ENCODE peak calls at places on chromosomes 5 and 9, in nine cellular contexts. One of them, this sample, is unnamed.

GRCh38 chr5:170861855-170862766 is at the start of gene RANBP17:
- DNase-seq in CD8-positive, alpha-beta T cell: no peak
- DNase-seq in CD4-positive, alpha-beta T cell: no peak
- DNase-seq in psoas muscle: peak
- DNase-seq in AG04449: no peak
- DNase-seq in type B pancreatic cell: peak
- DNase-seq in NB4: no peak
- DNase-seq in heart right ventricle: peak
- DNase-seq in brain microvascular endothelial cell: peak
- DNase-seq in this sample: no peak

GRCh38 chr9:109086221-109086620 is 33.5 kb downstream of the TMEM245 start:
- DNase-seq in type B pancreatic cell: no peak
- DNase-seq in brain microvascular endothelial cell: peak
- DNase-seq in CD8-positive, alpha-beta T cell: no peak
- DNase-seq in heart right ventricle: no peak
- DNase-seq in CD4-positive, alpha-beta T cell: no peak
- DNase-seq in NB4: peak
- DNase-seq in psoas muscle: no peak
- DNase-seq in AG04449: no peak
- DNase-seq in this sample: no peak

GRCh38 chr9:137534256-137535119 is 15.7 kb downstream of the PNPLA7 start:
- DNase-seq in CD8-positive, alpha-beta T cell: no peak
- DNase-seq in heart right ventricle: no peak
- DNase-seq in NB4: peak
- DNase-seq in AG04449: no peak
- DNase-seq in CD4-positive, alpha-beta T cell: no peak
- DNase-seq in psoas muscle: no peak
- DNase-seq in brain microvascular endothelial cell: peak
- DNase-seq in type B pancreatic cell: no peak
- DNase-seq in this sample: no peak

GRCh38 chr5:35694481-35694880 is 76.8 kb downstream of the SPEF2 start:
- DNase-seq in CD8-positive, alpha-beta T cell: no peak
- DNase-seq in heart right ventricle: no peak
- DNase-seq in psoas muscle: no peak
- DNase-seq in brain microvascular endothelial cell: no peak
- DNase-seq in CD4-positive, alpha-beta T cell: no peak
- DNase-seq in AG04449: no peak
- DNase-seq in NB4: no peak
- DNase-seq in type B pancreatic cell: no peak
- DNase-seq in this sample: no peak

GRCh38 chr5:138963763-138964371 is 88.7 kb upstream of the LRRTM2 start:
- DNase-seq in brain microvascular endothelial cell: no peak
- DNase-seq in CD8-positive, alpha-beta T cell: no peak
- DNase-seq in NB4: no peak
- DNase-seq in type B pancreatic cell: no peak
- DNase-seq in AG04449: no peak
- DNase-seq in heart right ventricle: no peak
- DNase-seq in psoas muscle: no peak
- DNase-seq in CD4-positive, alpha-beta T cell: no peak
- DNase-seq in this sample: no peak

GRCh38 chr9:121703014-121703734 is 51.7 kb downstream of the DAB2IP start:
- DNase-seq in NB4: no peak
- DNase-seq in type B pancreatic cell: no peak
- DNase-seq in CD8-positive, alpha-beta T cell: no peak
- DNase-seq in brain microvascular endothelial cell: no peak
- DNase-seq in AG04449: no peak
- DNase-seq in CD4-positive, alpha-beta T cell: no peak
- DNase-seq in heart right ventricle: no peak
- DNase-seq in psoas muscle: no peak
- DNase-seq in this sample: no peak

GRCh38 chr5:127694518-127695171 is 8.5 kb upstream of the CCDC192 start:
- DNase-seq in heart right ventricle: no peak
- DNase-seq in psoas muscle: no peak
- DNase-seq in CD4-positive, alpha-beta T cell: no peak
- DNase-seq in type B pancreatic cell: no peak
- DNase-seq in CD8-positive, alpha-beta T cell: no peak
- DNase-seq in NB4: no peak
- DNase-seq in brain microvascular endothelial cell: no peak
- DNase-seq in AG04449: no peak
- DNase-seq in this sample: no peak

GRCh38 chr9:84744195-84744594 is 74.7 kb downstream of the NTRK2 start:
- DNase-seq in NB4: no peak
- DNase-seq in brain microvascular endothelial cell: no peak
- DNase-seq in AG04449: no peak
- DNase-seq in psoas muscle: no peak
- DNase-seq in CD4-positive, alpha-beta T cell: no peak
- DNase-seq in heart right ventricle: no peak
- DNase-seq in type B pancreatic cell: no peak
- DNase-seq in CD8-positive, alpha-beta T cell: no peak
- DNase-seq in this sample: no peak

GRCh38 chr5:174371600-174372094 is 326.1 kb downstream of the NSG2 start:
- DNase-seq in heart right ventricle: no peak
- DNase-seq in CD8-positive, alpha-beta T cell: no peak
- DNase-seq in brain microvascular endothelial cell: peak
- DNase-seq in psoas muscle: no peak
- DNase-seq in CD4-positive, alpha-beta T cell: no peak
- DNase-seq in type B pancreatic cell: no peak
- DNase-seq in AG04449: no peak
- DNase-seq in NB4: peak
- DNase-seq in this sample: no peak

GRCh38 chr5:16742938-16743337 is 126.1 kb upstream of the RETREG1 start:
- DNase-seq in AG04449: no peak
- DNase-seq in brain microvascular endothelial cell: peak
- DNase-seq in CD4-positive, alpha-beta T cell: no peak
- DNase-seq in heart right ventricle: no peak
- DNase-seq in type B pancreatic cell: peak
- DNase-seq in NB4: no peak
- DNase-seq in psoas muscle: no peak
- DNase-seq in CD8-positive, alpha-beta T cell: no peak
- DNase-seq in this sample: no peak

GRCh38 chr5:95148453-95148852 is 136.4 kb downstream of the MCTP1 start:
- DNase-seq in CD8-positive, alpha-beta T cell: no peak
- DNase-seq in NB4: no peak
- DNase-seq in heart right ventricle: no peak
- DNase-seq in psoas muscle: no peak
- DNase-seq in AG04449: no peak
- DNase-seq in type B pancreatic cell: no peak
- DNase-seq in brain microvascular endothelial cell: no peak
- DNase-seq in CD4-positive, alpha-beta T cell: no peak
- DNase-seq in this sample: no peak

GRCh38 chr9:83422512-83422911 is 115.7 kb downstream of the FRMD3 start:
- DNase-seq in CD8-positive, alpha-beta T cell: no peak
- DNase-seq in AG04449: no peak
- DNase-seq in NB4: no peak
- DNase-seq in type B pancreatic cell: no peak
- DNase-seq in heart right ventricle: no peak
- DNase-seq in brain microvascular endothelial cell: no peak
- DNase-seq in CD4-positive, alpha-beta T cell: no peak
- DNase-seq in psoas muscle: no peak
- DNase-seq in this sample: no peak

GRCh38 chr9:98142925-98143481 is 24.0 kb upstream of the TRIM14 start:
- DNase-seq in NB4: no peak
- DNase-seq in heart right ventricle: no peak
- DNase-seq in brain microvascular endothelial cell: no peak
- DNase-seq in AG04449: no peak
- DNase-seq in CD8-positive, alpha-beta T cell: no peak
- DNase-seq in CD4-positive, alpha-beta T cell: no peak
- DNase-seq in type B pancreatic cell: no peak
- DNase-seq in psoas muscle: no peak
- DNase-seq in this sample: no peak

GRCh38 chr5:137273511-137273910 is 225.6 kb downstream of the SPOCK1 start:
- DNase-seq in psoas muscle: no peak
- DNase-seq in heart right ventricle: no peak
- DNase-seq in NB4: no peak
- DNase-seq in type B pancreatic cell: no peak
- DNase-seq in CD8-positive, alpha-beta T cell: no peak
- DNase-seq in brain microvascular endothelial cell: no peak
- DNase-seq in AG04449: no peak
- DNase-seq in CD4-positive, alpha-beta T cell: no peak
- DNase-seq in this sample: no peak

GRCh38 chr9:86096382-86096781 is 3.0 kb downstream of the GOLM1 start:
- DNase-seq in psoas muscle: no peak
- DNase-seq in AG04449: no peak
- DNase-seq in CD8-positive, alpha-beta T cell: no peak
- DNase-seq in CD4-positive, alpha-beta T cell: no peak
- DNase-seq in NB4: no peak
- DNase-seq in type B pancreatic cell: no peak
- DNase-seq in heart right ventricle: no peak
- DNase-seq in brain microvascular endothelial cell: peak
- DNase-seq in this sample: no peak

GRCh38 chr5:56366986-56367385 is 133.9 kb upstream of the ANKRD55 start:
- DNase-seq in NB4: no peak
- DNase-seq in CD8-positive, alpha-beta T cell: no peak
- DNase-seq in type B pancreatic cell: no peak
- DNase-seq in AG04449: no peak
- DNase-seq in brain microvascular endothelial cell: no peak
- DNase-seq in psoas muscle: no peak
- DNase-seq in CD4-positive, alpha-beta T cell: no peak
- DNase-seq in heart right ventricle: no peak
- DNase-seq in this sample: no peak

GRCh38 chr5:1763960-1764605 is 35.6 kb downstream of the MRPL36 start:
- DNase-seq in CD8-positive, alpha-beta T cell: no peak
- DNase-seq in CD4-positive, alpha-beta T cell: no peak
- DNase-seq in type B pancreatic cell: peak
- DNase-seq in heart right ventricle: no peak
- DNase-seq in brain microvascular endothelial cell: no peak
- DNase-seq in NB4: peak
- DNase-seq in psoas muscle: no peak
- DNase-seq in AG04449: no peak
- DNase-seq in this sample: no peak
- TF ChIP-seq CTCF in CD8-positive, alpha-beta T cell: no peak
- TF ChIP-seq CTCF in CD4-positive, alpha-beta T cell: peak
- TF ChIP-seq CTCF in type B pancreatic cell: peak
- TF ChIP-seq CTCF in heart right ventricle: no peak
- TF ChIP-seq CTCF in brain microvascular endothelial cell: no peak
- TF ChIP-seq CTCF in NB4: no peak
- TF ChIP-seq CTCF in psoas muscle: no peak
- TF ChIP-seq CTCF in AG04449: no peak
- TF ChIP-seq CTCF in this sample: no peak

GRCh38 chr5:169393907-169394306 is 93.0 kb upstream of the SLIT3 start:
- DNase-seq in heart right ventricle: no peak
- DNase-seq in psoas muscle: no peak
- DNase-seq in type B pancreatic cell: no peak
- DNase-seq in NB4: no peak
- DNase-seq in brain microvascular endothelial cell: no peak
- DNase-seq in CD8-positive, alpha-beta T cell: no peak
- DNase-seq in CD4-positive, alpha-beta T cell: no peak
- DNase-seq in AG04449: no peak
- DNase-seq in this sample: no peak

GRCh38 chr5:169389318-169389717 is 88.4 kb upstream of the SLIT3 start:
- DNase-seq in CD8-positive, alpha-beta T cell: no peak
- DNase-seq in AG04449: no peak
- DNase-seq in NB4: no peak
- DNase-seq in type B pancreatic cell: no peak
- DNase-seq in psoas muscle: no peak
- DNase-seq in brain microvascular endothelial cell: no peak
- DNase-seq in heart right ventricle: no peak
- DNase-seq in CD4-positive, alpha-beta T cell: no peak
- DNase-seq in this sample: no peak

GRCh38 chr5:169385636-169386035 is 84.7 kb upstream of the SLIT3 start:
- DNase-seq in heart right ventricle: no peak
- DNase-seq in psoas muscle: no peak
- DNase-seq in brain microvascular endothelial cell: no peak
- DNase-seq in NB4: no peak
- DNase-seq in AG04449: no peak
- DNase-seq in type B pancreatic cell: no peak
- DNase-seq in CD8-positive, alpha-beta T cell: no peak
- DNase-seq in CD4-positive, alpha-beta T cell: no peak
- DNase-seq in this sample: no peak

GRCh38 chr5:169394371-169394770 is 93.4 kb upstream of the SLIT3 start:
- DNase-seq in NB4: no peak
- DNase-seq in heart right ventricle: no peak
- DNase-seq in type B pancreatic cell: no peak
- DNase-seq in CD4-positive, alpha-beta T cell: no peak
- DNase-seq in CD8-positive, alpha-beta T cell: no peak
- DNase-seq in AG04449: no peak
- DNase-seq in psoas muscle: no peak
- DNase-seq in brain microvascular endothelial cell: no peak
- DNase-seq in this sample: no peak

DNA sequence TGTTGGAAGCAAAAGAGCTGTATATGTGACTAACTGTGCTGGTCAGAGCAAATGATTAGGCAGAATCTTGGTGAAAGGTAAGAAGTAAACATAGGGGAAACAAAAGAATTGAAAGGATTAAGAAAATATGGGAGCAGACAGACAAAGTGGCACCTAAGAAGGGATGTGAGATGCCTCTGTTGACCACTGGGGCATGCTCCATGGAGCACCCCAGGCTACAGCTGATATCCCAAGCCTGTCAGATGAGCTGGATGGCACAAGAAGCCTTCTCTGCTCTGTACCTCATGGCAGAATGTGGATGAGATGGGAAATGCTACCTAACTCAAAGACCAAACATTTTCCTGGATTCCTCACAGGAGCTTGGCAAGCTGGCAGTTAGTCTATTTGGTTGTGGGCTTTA is 89.3 kb upstream of the SLIT3 start:
- DNase-seq in CD4-positive, alpha-beta T cell: no peak
- DNase-seq in AG04449: no peak
- DNase-seq in brain microvascular endothelial cell: no peak
- DNase-seq in CD8-positive, alpha-beta T cell: no peak
- DNase-seq in psoas muscle: no peak
- DNase-seq in type B pancreatic cell: no peak
- DNase-seq in heart right ventricle: no peak
- DNase-seq in NB4: no peak
- DNase-seq in this sample: no peak
- TF ChIP-seq CTCF in CD4-positive, alpha-beta T cell: no peak
- TF ChIP-seq CTCF in AG04449: no peak
- TF ChIP-seq CTCF in brain microvascular endothelial cell: no peak
- TF ChIP-seq CTCF in CD8-positive, alpha-beta T cell: no peak
- TF ChIP-seq CTCF in psoas muscle: no peak
- TF ChIP-seq CTCF in type B pancreatic cell: no peak
- TF ChIP-seq CTCF in heart right ventricle: no peak
- TF ChIP-seq CTCF in NB4: no peak
- TF ChIP-seq CTCF in this sample: no peak

DNA sequence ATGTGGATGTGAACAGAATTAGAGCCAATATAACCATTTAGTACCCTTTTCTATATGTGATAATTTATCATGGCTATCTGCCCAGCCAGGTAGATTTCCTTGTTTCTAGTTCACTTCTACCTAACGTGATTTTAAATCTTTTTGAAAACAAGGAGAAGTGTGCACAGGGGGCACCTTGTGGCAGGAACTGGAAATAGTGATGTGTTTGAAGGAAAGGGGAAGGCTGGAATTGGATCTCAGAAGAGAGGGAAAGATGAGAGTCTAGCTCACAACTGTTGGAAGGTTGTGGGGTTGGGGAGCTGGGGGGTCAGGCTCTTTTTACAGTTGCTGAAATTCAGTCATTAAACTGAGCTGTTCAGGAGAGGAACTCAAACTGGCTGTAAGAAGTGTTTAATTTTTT is 219.5 kb downstream of the KCTD16 start:
- DNase-seq in psoas muscle: no peak
- DNase-seq in brain microvascular endothelial cell: no peak
- DNase-seq in CD8-positive, alpha-beta T cell: no peak
- DNase-seq in type B pancreatic cell: no peak
- DNase-seq in AG04449: no peak
- DNase-seq in CD4-positive, alpha-beta T cell: no peak
- DNase-seq in heart right ventricle: no peak
- DNase-seq in NB4: no peak
- DNase-seq in this sample: no peak
- TF ChIP-seq CTCF in psoas muscle: no peak
- TF ChIP-seq CTCF in brain microvascular endothelial cell: peak
- TF ChIP-seq CTCF in CD8-positive, alpha-beta T cell: no peak
- TF ChIP-seq CTCF in type B pancreatic cell: peak
- TF ChIP-seq CTCF in AG04449: peak
- TF ChIP-seq CTCF in CD4-positive, alpha-beta T cell: no peak
- TF ChIP-seq CTCF in heart right ventricle: peak
- TF ChIP-seq CTCF in NB4: no peak
- TF ChIP-seq CTCF in this sample: peak

GRCh38 chr9:19408693-19409405 is at the start of gene ACER2:
- DNase-seq in type B pancreatic cell: peak
- DNase-seq in CD8-positive, alpha-beta T cell: peak
- DNase-seq in brain microvascular endothelial cell: peak
- DNase-seq in CD4-positive, alpha-beta T cell: peak
- DNase-seq in psoas muscle: peak
- DNase-seq in NB4: peak
- DNase-seq in AG04449: no peak
- DNase-seq in heart right ventricle: peak
- DNase-seq in this sample: peak
- TF ChIP-seq CTCF in type B pancreatic cell: peak
- TF ChIP-seq CTCF in CD8-positive, alpha-beta T cell: no peak
- TF ChIP-seq CTCF in brain microvascular endothelial cell: peak
- TF ChIP-seq CTCF in CD4-positive, alpha-beta T cell: no peak
- TF ChIP-seq CTCF in psoas muscle: peak
- TF ChIP-seq CTCF in NB4: peak
- TF ChIP-seq CTCF in AG04449: peak
- TF ChIP-seq CTCF in heart right ventricle: no peak
- TF ChIP-seq CTCF in this sample: no peak

This sample was measured in keratinocyte.